ENCODE peak calls at places on chromosomes 13 and 19, in ten cellular contexts. T, B, U, X, Z, F, N, C, A and K are unnamed samples.
A peak's percentile ranks its signal among the peaks of the same experiment; 100 is the strongest.

GRCh38 chr19:48487944-48488343 is 18.8 kb downstream of the CYTH2 start:
- DNase-seq in F (peak; percentile 73), T (no peak), X (peak; percentile 48), U (no peak), C (peak; percentile 96), N (peak; percentile 91), A (no peak), Z (peak; percentile 98), B (no peak), K (peak; percentile 60)

GRCh38 chr13:44303681-44304432 is 69.8 kb upstream of the SERP2 start:
- DNase-seq in N (peak; percentile 42), X (peak; percentile 39), F (peak; percentile 33), A (no peak), Z (no peak), U (no peak), T (peak; percentile 16), C (no peak), B (no peak), K (no peak)

GRCh38 chr13:74675185-74675584 is 541.0 kb upstream of the KLF12 start:
- DNase-seq in X (no peak), B (no peak), U (no peak), Z (no peak), N (no peak), C (no peak), F (peak; percentile 36), A (no peak), T (no peak), K (peak; percentile 10)

GRCh38 chr19:46351241-46352041 is 4.6 kb downstream of the PPP5C start:
- DNase-seq in B (no peak), F (peak; percentile 48), C (peak; percentile 66), N (peak; percentile 61), A (peak; percentile 22), X (peak; percentile 77), Z (no peak), U (no peak), T (no peak), K (peak; percentile 82)

GRCh38 chr19:2497186-2497585 is 21.3 kb downstream of the GADD45B start:
- DNase-seq in N (no peak), B (no peak), X (no peak), U (no peak), T (no peak), F (no peak), Z (no peak), C (no peak), A (no peak), K (no peak)

GRCh38 chr13:67557642-67558241 is 327.6 kb upstream of the PCDH9 start:
- DNase-seq in T (no peak), A (no peak), B (no peak), U (no peak), X (no peak), Z (no peak), F (no peak), C (no peak), N (no peak), K (no peak)

GRCh38 chr13:81184556-81185265 is 843.8 kb upstream of the SPRY2 start:
- DNase-seq in N (no peak), A (no peak), U (no peak), T (no peak), X (no peak), Z (no peak), F (peak; percentile 32), C (peak; percentile 2), B (no peak), K (no peak)

GRCh38 chr13:95438297-95438696 is 114.2 kb upstream of the CLDN10 start:
- DNase-seq in Z (no peak), T (no peak), B (no peak), C (no peak), N (no peak), F (no peak), A (no peak), X (peak; percentile 72), U (no peak), K (peak; percentile 42)

GRCh38 chr13:95192998-95193397 is 108.3 kb downstream of the ABCC4 start:
- DNase-seq in C (no peak), U (no peak), T (no peak), N (no peak), F (no peak), Z (no peak), A (no peak), B (no peak), X (no peak), K (no peak)

GRCh38 chr19:2207991-2208860 is 27.9 kb downstream of the PLEKHJ1 start:
- DNase-seq in B (no peak), U (no peak), F (peak; percentile 74), T (no peak), A (no peak), C (peak; percentile 91), Z (no peak), X (peak; percentile 57), N (peak; percentile 32), K (peak; percentile 61)

GRCh38 chr19:41701401-41702075 is 6.9 kb upstream of the CEACAM5 start:
- DNase-seq in F (no peak), Z (peak; percentile 58), T (peak; percentile 10), N (no peak), X (no peak), B (no peak), A (peak; percentile 41), C (peak; percentile 55), U (no peak), K (no peak)

GRCh38 chr19:13839938-13840750 is 36.8 kb upstream of the NANOS3 start:
- DNase-seq in Z (no peak), A (peak; percentile 15), N (peak; percentile 61), B (no peak), X (peak; percentile 40), F (peak; percentile 50), T (no peak), U (no peak), C (peak; percentile 92), K (no peak)

GRCh38 chr19:51514866-51515481 is 13.4 kb upstream of the SIGLEC12 start:
- DNase-seq in B (no peak), A (peak; percentile 76), N (no peak), U (no peak), T (peak; percentile 34), X (peak; percentile 72), F (peak; percentile 57), C (peak; percentile 29), Z (peak; percentile 48), K (peak; percentile 69)

GRCh38 chr19:48510421-48511268 is 990 bp downstream of the LMTK3 start:
- DNase-seq in X (peak; percentile 58), N (peak; percentile 62), B (peak; percentile 79), C (peak; percentile 72), Z (no peak), F (peak; percentile 46), T (peak; percentile 55), A (peak; percentile 3), U (peak; percentile 69), K (peak; percentile 53)

GRCh38 chr19:51600940-51601575 is 29.1 kb downstream of the SIGLEC5 start:
- DNase-seq in B (no peak), N (no peak), F (no peak), Z (no peak), X (peak; percentile 2), C (no peak), A (no peak), U (no peak), T (no peak), K (no peak)

GRCh38 chr19:2795827-2796658 is 10.7 kb downstream of the THOP1 start:
- DNase-seq in T (no peak), N (no peak), U (no peak), B (no peak), F (no peak), A (no peak), Z (no peak), C (no peak), X (no peak), K (no peak)

GRCh38 chr19:44925114-44925891 is 10.9 kb downstream of the APOC1 start:
- DNase-seq in N (peak; percentile 98), A (peak; percentile 68), Z (no peak), F (peak; percentile 84), X (peak; percentile 95), B (peak; percentile 67), C (peak; percentile 73), T (no peak), U (no peak), K (peak; percentile 88)

GRCh38 chr19:39183100-39183499 is 13.7 kb upstream of the NCCRP1 start:
- DNase-seq in T (no peak), F (peak; percentile 12), A (no peak), B (no peak), U (no peak), Z (no peak), C (no peak), X (no peak), N (no peak), K (no peak)

GRCh38 chr19:41997121-41997850 is 3.3 kb upstream of the ATP1A3 start:
- DNase-seq in C (peak; percentile 75), B (no peak), U (no peak), Z (peak; percentile 95), X (peak; percentile 47), T (peak; percentile 44), N (peak; percentile 53), A (peak; percentile 9), F (peak; percentile 22), K (peak; percentile 48)

GRCh38 chr13:24274452-24274971 is 34.9 kb upstream of the C1QTNF9 start:
- DNase-seq in B (no peak), U (peak; percentile 56), X (peak; percentile 43), F (no peak), A (no peak), Z (no peak), N (peak; percentile 54), T (no peak), C (no peak), K (peak; percentile 52)

GRCh38 chr19:19434483-19435045 is 29.1 kb downstream of the GATAD2A start:
- DNase-seq in B (no peak), F (peak; percentile 80), U (no peak), T (no peak), A (no peak), N (peak; percentile 82), C (no peak), X (peak; percentile 80), Z (no peak), K (peak; percentile 84)

GRCh38 chr13:67139551-67139950 is 90.6 kb downstream of the PCDH9 start:
- DNase-seq in U (no peak), A (no peak), B (no peak), N (no peak), T (no peak), C (no peak), F (no peak), X (no peak), Z (no peak), K (no peak)

GRCh38 chr13:60134376-60134775 is 29.4 kb downstream of the DIAPH3 start:
- DNase-seq in A (no peak), F (peak; percentile 21), B (no peak), U (no peak), C (no peak), Z (no peak), N (no peak), X (peak; percentile 38), T (no peak), K (peak; percentile 37)

GRCh38 chr19:45985321-45985720 is 9.9 kb upstream of the CCDC61 start:
- DNase-seq in A (no peak), U (no peak), C (no peak), Z (no peak), B (no peak), T (no peak), F (no peak), X (no peak), N (no peak), K (no peak)

GRCh38 chr13:46350003-46350402 is 37.0 kb downstream of the RUBCNL start:
- DNase-seq in N (no peak), Z (no peak), C (no peak), F (no peak), X (no peak), T (no peak), U (no peak), A (no peak), B (no peak), K (no peak)

GRCh38 chr13:46146898-46147297 is 35.1 kb downstream of the LCP1 start:
- DNase-seq in U (no peak), X (peak; percentile 42), A (no peak), B (no peak), Z (no peak), T (peak; percentile 52), C (no peak), N (peak; percentile 61), F (peak; percentile 18), K (peak; percentile 19)

GRCh38 chr13:21672811-21673591 is 2.1 kb downstream of the FGF9 start:
- DNase-seq in N (peak; percentile 36), F (no peak), A (no peak), U (no peak), C (no peak), T (no peak), B (no peak), X (no peak), Z (no peak), K (no peak)

GRCh38 chr13:51714663-51715168 is 89.2 kb downstream of the DHRS12 start:
- DNase-seq in C (no peak), A (peak; percentile 52), N (no peak), Z (no peak), X (no peak), U (no peak), F (peak; percentile 73), B (no peak), T (no peak), K (peak; percentile 34)